ENCODE peak calls at places on chromosomes 16 and 17, in six cellular contexts. J, N, K, M, L and V are unnamed samples.

GRCh38 chr17:72208832-72209231 is 88.0 kb downstream of the SOX9 start:
- DNase-seq in J (no peak), M (no peak), L (no peak), N (no peak), K (no peak), V (no peak)

GRCh38 chr16:21638573-21638975 is 13.8 kb downstream of the IGSF6 start:
- DNase-seq in K (no peak), L (no peak), J (no peak), N (no peak), M (no peak), V (no peak)

GRCh38 chr16:85709766-85710423 is 21.1 kb upstream of the GINS2 start:
- DNase-seq in L (no peak), N (no peak), J (no peak), K (no peak), M (no peak), V (no peak)

GRCh38 chr16:72942021-72942420 is 105.9 kb downstream of the ZFHX3 start:
- DNase-seq in M (no peak), J (no peak), N (no peak), L (no peak), K (no peak), V (no peak)

GRCh38 chr16:26598989-26599785 is 467.5 kb upstream of the C16orf82 start:
- DNase-seq in J (no peak), K (no peak), M (no peak), N (no peak), L (no peak), V (no peak)

GRCh38 chr16:66619036-66619435 is 14.5 kb downstream of the CMTM3 start:
- DNase-seq in M (no peak), N (no peak), K (no peak), L (no peak), J (no peak), V (no peak)

GRCh38 chr17:40317880-40318834 is 9.2 kb downstream of the RARA start:
- DNase-seq in N (peak), K (peak), M (peak), L (peak), J (peak), V (peak)

GRCh38 chr16:3122926-3123570 is 10.7 kb downstream of the ZNF205 start:
- DNase-seq in J (no peak), K (no peak), N (no peak), M (no peak), L (no peak), V (no peak)

GRCh38 chr16:87487361-87487924 is 5.4 kb downstream of the ZCCHC14 start:
- DNase-seq in K (no peak), J (peak), M (no peak), L (no peak), N (no peak), V (peak)

GRCh38 chr17:7222093-7222971 is 2.6 kb downstream of the ACADVL start:
- DNase-seq in M (no peak), L (no peak), J (no peak), K (no peak), N (no peak), V (no peak)

GRCh38 chr16:79797486-79797885 is 196.9 kb upstream of the MAF start:
- DNase-seq in M (no peak), L (no peak), N (no peak), K (no peak), J (no peak), V (no peak)

GRCh38 chr17:41734139-41734948 is at the start of gene HAP1:
- DNase-seq in J (no peak), M (no peak), K (peak), L (peak), N (no peak), V (peak)

GRCh38 chr17:16085066-16085699 is 85.6 kb downstream of the TTC19 start:
- DNase-seq in N (no peak), J (no peak), K (no peak), L (no peak), M (no peak), V (no peak)

GRCh38 chr17:58381124-58381838 is 29.3 kb upstream of the SUPT4H1 start:
- DNase-seq in K (no peak), M (no peak), J (no peak), N (no peak), L (no peak), V (no peak)

GRCh38 chr16:25143898-25144297 is 32.4 kb downstream of the LCMT1 start:
- DNase-seq in J (no peak), N (no peak), M (no peak), K (peak), L (no peak), V (no peak)

GRCh38 chr16:1137604-1138003 is 15.3 kb upstream of the CACNA1H start:
- DNase-seq in J (no peak), K (no peak), M (no peak), N (no peak), L (no peak), V (no peak)

GRCh38 chr17:78329263-78330059 is 30.4 kb downstream of the SOCS3 start:
- DNase-seq in L (no peak), N (no peak), J (no peak), K (no peak), M (no peak), V (no peak)

GRCh38 chr16:56241596-56241995 is 50.3 kb downstream of the GNAO1 start:
- DNase-seq in N (no peak), J (no peak), L (no peak), M (no peak), K (no peak), V (no peak)

GRCh38 chr16:76741623-76742022 is 449.4 kb upstream of the MON1B start:
- DNase-seq in N (no peak), M (no peak), K (no peak), J (no peak), L (no peak), V (no peak)

GRCh38 chr16:79838860-79839259 is 238.3 kb upstream of the MAF start:
- DNase-seq in L (no peak), K (no peak), N (no peak), J (no peak), M (no peak), V (no peak)

GRCh38 chr17:31388770-31389672 is 2.5 kb upstream of the RAB11FIP4 start:
- DNase-seq in J (peak), K (peak), L (peak), M (no peak), N (peak), V (no peak)

GRCh38 chr17:28369684-28370034 is 448 bp downstream of the VTN start:
- DNase-seq in N (no peak), K (no peak), M (no peak), L (no peak), J (no peak), V (no peak)

GRCh38 chr17:1197379-1197778 is 17.6 kb upstream of the ABR start:
- DNase-seq in J (no peak), M (no peak), N (no peak), L (no peak), K (no peak), V (no peak)

GRCh38 chr17:78921437-78921971 is 3.7 kb downstream of the TIMP2 start:
- DNase-seq in K (no peak), M (no peak), L (peak), J (no peak), N (no peak), V (no peak)

GRCh38 chr16:301235-301634 is 18.3 kb downstream of the PDIA2 start:
- DNase-seq in K (no peak), N (no peak), L (no peak), J (no peak), M (no peak), V (no peak)

GRCh38 chr16:12225282-12225681 is 248.7 kb downstream of the SNX29 start:
- DNase-seq in M (no peak), J (no peak), L (no peak), N (no peak), K (no peak), V (no peak)

GRCh38 chr17:7411427-7411750 is 3.7 kb downstream of the NLGN2 start:
- DNase-seq in L (no peak), J (no peak), N (no peak), M (no peak), K (no peak), V (no peak)

GRCh38 chr17:299546-299945 is 53.1 kb downstream of the RPH3AL start:
- DNase-seq in J (no peak), L (no peak), K (no peak), N (no peak), M (no peak), V (no peak)

GRCh38 chr17:63985387-63986140 is 12.6 kb upstream of the PRR29 start:
- DNase-seq in N (no peak), L (no peak), J (no peak), M (no peak), K (no peak), V (no peak)